ENCODE peak calls at places on chromosomes 12 and 14, in nine cellular contexts. K is gastrocnemius medialis, A is BE2C, O is HCT116, U is heart left ventricle, Z is lower lobe of right lung, W is Caco-2, D is mammary epithelial cell, T is cardiac muscle cell. E is an unnamed sample.

GRCh38 chr14:34329281-34329680 is 132.8 kb downstream of the SPTSSA start:
- DNase-seq in K (no peak), A (no peak), O (no peak), U (no peak), Z (no peak), W (no peak), D (no peak), T (peak; percentile 7), E (no peak)

GRCh38 chr14:60722163-60722835 is 1.9 kb downstream of the SIX4 start:
- DNase-seq in K (peak; percentile 34), A (peak; percentile 43), O (no peak), U (no peak), Z (peak; percentile 47), W (peak; percentile 70), D (peak; percentile 64), T (peak; percentile 52), E (no peak)

GRCh38 chr14:72291908-72292688 is 359.9 kb downstream of the RGS6 start:
- DNase-seq in K (no peak), A (no peak), O (peak; percentile 15), U (peak; percentile 33), Z (no peak), W (no peak), D (peak; percentile 54), T (peak; percentile 63), E (no peak)

GRCh38 chr12:132686831-132687210 is 321 bp downstream of the POLE start:
- DNase-seq in K (no peak), A (no peak), O (no peak), U (no peak), Z (peak; percentile 55), W (no peak), D (no peak), T (no peak), E (no peak)

GRCh38 chr12:69688021-69688420 is 11.1 kb downstream of the BEST3 start:
- DNase-seq in K (no peak), A (no peak), O (no peak), U (no peak), Z (no peak), W (peak; percentile 47), D (peak; percentile 24), T (no peak), E (no peak)

GRCh38 chr12:115049617-115050016 is 365.6 kb upstream of the TBX3 start:
- DNase-seq in K (no peak), A (no peak), O (no peak), U (no peak), Z (no peak), W (no peak), D (no peak), T (peak; percentile 38), E (no peak)

GRCh38 chr12:96289067-96289466 is 94.9 kb downstream of the ELK3 start:
- DNase-seq in K (no peak), A (no peak), O (no peak), U (no peak), Z (no peak), W (no peak), D (no peak), T (no peak), E (no peak)

GRCh38 chr12:29455087-29455486 is 42.4 kb downstream of the OVCH1 start:
- DNase-seq in K (no peak), A (peak; percentile 8), O (no peak), U (no peak), Z (no peak), W (no peak), D (no peak), T (no peak), E (no peak)

GRCh38 chr12:56884421-56884820 is 49.8 kb downstream of the SDR9C7 start:
- DNase-seq in K (no peak), A (no peak), O (no peak), U (no peak), Z (no peak), W (no peak), D (no peak), T (no peak), E (no peak)

GRCh38 chr12:105974738-105975137 is 164.0 kb downstream of the NUAK1 start:
- DNase-seq in K (no peak), A (no peak), O (no peak), U (no peak), Z (no peak), W (no peak), D (no peak), T (no peak), E (no peak)

GRCh38 chr14:33788116-33788515 is 162.8 kb downstream of the EGLN3 start:
- DNase-seq in K (no peak), A (no peak), O (no peak), U (no peak), Z (no peak), W (no peak), D (no peak), T (no peak), E (no peak)

GRCh38 chr14:20973501-20973900 is 16.3 kb upstream of the METTL17 start:
- DNase-seq in K (no peak), A (no peak), O (no peak), U (no peak), Z (no peak), W (no peak), D (peak; percentile 16), T (no peak), E (no peak)

GRCh38 chr12:47884501-47884900 is 20.3 kb downstream of the VDR start:
- DNase-seq in K (no peak), A (no peak), O (no peak), U (no peak), Z (no peak), W (no peak), D (no peak), T (no peak), E (no peak)

GRCh38 chr12:130080205-130080604 is 82.1 kb upstream of the FZD10 start:
- DNase-seq in K (no peak), A (no peak), O (no peak), U (no peak), Z (no peak), W (no peak), D (no peak), T (no peak), E (no peak)

GRCh38 chr14:98138666-98139065 is 1133.3 kb downstream of the BCL11B start:
- DNase-seq in K (no peak), A (peak; percentile 18), O (peak; percentile 1), U (no peak), Z (no peak), W (no peak), D (peak; percentile 25), T (peak; percentile 22), E (no peak)

DNA sequence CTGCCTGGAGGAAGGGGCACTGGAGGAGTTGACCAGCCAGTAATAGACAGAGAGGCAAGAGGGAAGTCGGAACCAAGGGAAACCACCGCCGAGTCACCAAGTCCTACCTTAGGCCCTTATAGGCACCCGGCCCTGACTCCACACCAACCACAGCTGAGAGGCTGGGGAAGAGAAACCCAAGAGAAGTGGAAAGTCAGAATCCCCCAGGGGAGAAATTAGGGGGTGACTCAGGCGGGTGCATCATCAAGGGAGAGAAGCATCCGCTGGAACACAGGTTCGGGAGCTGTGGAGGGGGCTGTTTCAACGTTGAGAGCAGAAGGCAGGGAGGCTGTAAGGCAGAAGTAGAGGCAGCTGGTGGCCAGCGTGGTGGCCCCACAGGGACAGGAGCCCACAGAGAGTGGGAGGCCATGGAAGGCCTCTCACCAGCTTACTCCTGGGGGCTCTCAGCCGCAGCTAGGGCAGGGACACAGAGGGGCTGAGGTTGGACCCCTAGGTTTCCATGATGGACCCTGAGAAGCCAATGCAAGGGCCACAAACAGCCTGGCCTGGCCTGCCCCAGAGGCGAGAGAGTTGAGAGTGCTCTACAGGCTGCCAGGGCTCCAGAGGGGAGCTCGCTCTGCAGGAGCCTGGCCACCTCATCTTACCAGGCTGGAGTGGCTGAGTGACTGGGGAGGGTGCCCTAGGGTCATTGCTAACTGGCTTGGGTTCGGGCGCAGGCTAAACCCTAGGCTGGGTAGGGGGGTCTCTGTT is 1.4 kb upstream of the TRMT61A start:
- DNase-seq in K (no peak), A (no peak), O (no peak), U (no peak), Z (no peak), W (no peak), D (peak; percentile 24), T (no peak), E (no peak)
- H3K4me1 ChIP-seq in K (peaks cover 32% of the 10 kb centered on the region), A (peaks cover 9% of the 10 kb centered on the region), O (peaks cover 40% of the 10 kb centered on the region), U (peaks cover 68% of the 10 kb centered on the region), Z (peaks cover 64% of the 10 kb centered on the region), W (peaks cover 62% of the 10 kb centered on the region), D (peaks cover 29% of the 10 kb centered on the region), T (peaks cover 14% of the 10 kb centered on the region), E (peaks cover 59% of the 10 kb centered on the region)

DNA sequence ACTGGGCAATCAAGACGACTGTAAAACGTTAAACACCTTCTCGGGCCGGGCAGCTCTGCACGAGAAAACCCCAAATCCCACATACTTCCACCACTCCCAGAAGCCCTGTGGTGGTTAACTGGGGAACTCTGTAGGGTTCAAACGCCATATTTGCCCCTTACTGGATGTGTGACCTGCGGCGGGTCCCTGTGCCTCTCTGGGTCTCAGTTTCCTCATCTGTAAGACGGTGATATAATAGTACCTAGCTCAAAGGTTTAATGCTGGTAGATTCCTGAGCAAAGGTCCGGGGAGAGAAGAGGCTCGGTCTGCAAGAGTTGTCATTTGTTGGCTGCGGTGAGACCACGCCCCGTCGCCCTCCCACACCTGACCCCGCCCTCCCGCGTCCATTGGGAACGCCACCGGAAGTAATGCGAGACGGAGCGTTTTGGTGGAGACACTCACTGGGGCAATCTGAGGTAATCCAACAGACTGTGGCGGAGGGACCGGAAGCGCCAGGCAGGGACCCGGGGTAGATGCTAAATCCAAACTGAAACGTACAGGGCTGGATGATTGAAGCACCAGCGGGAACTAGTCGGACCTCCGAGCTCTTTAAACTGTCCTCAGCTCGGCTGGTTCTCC is 661 bp upstream of the OGFOD2 start:
- DNase-seq in K (peak; percentile 97), A (peak; percentile 98), O (peak; percentile 97), U (peak; percentile 98), Z (peak; percentile 98), W (peak; percentile 98), D (peak; percentile 98), T (peak; percentile 99), E (peak; percentile 98)
- TF ChIP-seq CTCF in K (no peak), A (no peak), O (no peak), U (no peak), Z (no peak), W (no peak), D (no peak), T (no peak), E (no peak)

DNA sequence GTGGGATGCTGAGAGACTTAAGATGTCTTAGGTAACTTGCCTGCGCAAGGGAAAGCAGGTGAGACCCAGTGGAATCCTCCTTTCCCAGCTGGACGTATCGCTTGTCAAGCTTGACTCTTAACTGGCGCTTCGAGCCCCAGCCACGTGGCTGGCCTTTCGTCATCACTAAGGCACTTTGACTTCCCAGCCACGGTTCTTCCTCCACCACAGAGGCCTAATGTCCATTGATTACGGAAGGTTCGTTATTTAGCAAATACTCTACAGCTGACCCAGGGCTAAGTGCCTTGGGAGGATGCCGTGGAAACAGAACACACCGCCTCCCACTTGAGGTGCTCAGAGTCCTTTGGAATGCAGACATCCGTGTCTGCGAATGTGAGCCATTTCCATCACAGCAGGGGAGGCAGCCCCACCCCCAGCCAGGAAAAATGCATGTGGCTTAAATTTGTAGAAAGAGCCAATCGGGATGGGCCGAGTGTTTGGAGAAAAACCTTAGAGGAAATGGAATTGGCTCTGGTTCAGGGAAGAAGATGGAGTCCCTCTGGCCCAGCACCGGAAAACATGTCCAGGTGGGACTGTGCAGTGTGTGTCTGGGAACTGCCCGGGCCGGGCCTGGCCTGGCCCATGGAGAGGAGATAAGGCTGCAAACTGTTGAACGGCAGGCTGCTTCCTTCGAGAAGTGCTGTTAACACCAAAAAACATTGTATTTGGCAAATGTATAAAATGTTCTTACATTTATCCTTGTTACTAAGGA is 115.7 kb downstream of the PLXNC1 start:
- DNase-seq in K (no peak), A (peak; percentile 22), O (no peak), U (no peak), Z (peak; percentile 77), W (no peak), D (no peak), T (peak; percentile 51), E (no peak)
- H3K4me1 ChIP-seq in K (peaks cover 25% of the 10 kb centered on the region), A (peaks cover 25% of the 10 kb centered on the region), O (peaks cover 21% of the 10 kb centered on the region), U (peaks cover 63% of the 10 kb centered on the region), Z (peaks cover 72% of the 10 kb centered on the region), W (peaks cover 14% of the 10 kb centered on the region), D (peaks cover 7% of the 10 kb centered on the region), T (no peaks in the 10 kb centered on the region), E (peaks cover 38% of the 10 kb centered on the region)

GRCh38 chr12:65603428-65604351 is 220.6 kb upstream of the HMGA2 start:
- DNase-seq in K (no peak), A (no peak), O (peak; percentile 75), U (peak; percentile 37), Z (peak; percentile 44), W (no peak), D (peak; percentile 89), T (peak; percentile 79), E (no peak)
- TF ChIP-seq CTCF in K (no peak), A (no peak), O (no peak), U (no peak), Z (no peak), W (no peak), D (no peak), T (no peak), E (no peak)